ENCODE peak calls at places on chromosomes 6 and 20, in nine cellular contexts. L is K562; V is Peyer's patch; Q is IMR-90; U is cardiac muscle cell; O is HepG2; P is CD8-positive, alpha-beta memory T cell; Y is transverse colon; T is effector memory CD4-positive, alpha-beta T cell. A is an unnamed sample.

GRCh38 chr6:18506387-18507017 is 119.4 kb downstream of the RNF144B start:
- DNase-seq in V (no peak), T (no peak), L (no peak), U (peak), Y (no peak), Q (peak), P (no peak), O (no peak), A (peak)

GRCh38 chr6:100657678-100658330 is 193.1 kb upstream of the SIM1 start:
- DNase-seq in P (no peak), O (no peak), Q (peak), Y (no peak), V (no peak), T (no peak), U (peak), L (no peak), A (no peak)

GRCh38 chr6:52591832-52592231 is 15.0 kb upstream of the TRAM2 start:
- DNase-seq in T (no peak), Q (no peak), O (no peak), V (no peak), Y (no peak), P (no peak), U (no peak), L (no peak), A (no peak)

GRCh38 chr20:37388831-37389230 is 42.9 kb downstream of the SRC start:
- DNase-seq in L (no peak), O (no peak), Y (no peak), V (no peak), T (no peak), U (no peak), P (no peak), Q (no peak), A (no peak)

GRCh38 chr6:22149501-22150490 is 147.0 kb downstream of the PRL start:
- DNase-seq in P (no peak), U (peak), V (no peak), Y (no peak), T (no peak), Q (peak), L (no peak), O (no peak), A (peak)

GRCh38 chr6:166351715-166352285 is 9.5 kb upstream of the SFT2D1 start:
- DNase-seq in Y (peak), L (peak), T (no peak), V (peak), Q (no peak), U (peak), P (no peak), O (peak), A (no peak)

GRCh38 chr20:22848364-22848763 is 186.7 kb upstream of the SSTR4 start:
- DNase-seq in U (no peak), P (no peak), T (no peak), O (no peak), Q (no peak), L (no peak), Y (no peak), V (no peak), A (no peak)

GRCh38 chr20:38187512-38187911 is 22.4 kb upstream of the TGM2 start:
- DNase-seq in O (peak), P (no peak), L (no peak), T (no peak), Q (peak), Y (no peak), V (peak), U (no peak), A (no peak)

GRCh38 chr6:132527791-132528190 is 10.3 kb upstream of the TAAR9 start:
- DNase-seq in V (no peak), L (no peak), T (no peak), Y (no peak), U (no peak), P (no peak), Q (peak), O (no peak), A (no peak)

GRCh38 chr6:129845696-129846095 is 15.4 kb downstream of the TMEM244 start:
- DNase-seq in Y (no peak), P (no peak), O (no peak), T (no peak), V (no peak), U (no peak), L (no peak), Q (no peak), A (no peak)

GRCh38 chr20:53774487-53775203 is 181.0 kb upstream of the ZNF217 start:
- DNase-seq in Q (peak), V (no peak), L (no peak), Y (no peak), U (peak), P (no peak), T (no peak), O (no peak), A (peak)
- H3K27ac ChIP-seq in Q (peak), V (peak), L (no peak), Y (peak), U (no peak), P (no peak), T (no peak), O (peak), A (peak)

GRCh38 chr20:45953672-45954071 is 18.3 kb downstream of the ZNF335 start:
- DNase-seq in T (no peak), Y (no peak), O (no peak), U (no peak), P (no peak), Q (no peak), V (no peak), L (no peak), A (no peak)
- H3K27ac ChIP-seq in T (no peak), Y (no peak), O (no peak), U (no peak), P (no peak), Q (no peak), V (no peak), L (no peak), A (no peak)

GRCh38 chr6:13420269-13420668 is 67.1 kb downstream of the GFOD1 start:
- DNase-seq in O (no peak), U (peak), P (no peak), Q (no peak), Y (no peak), L (no peak), T (no peak), V (no peak), A (no peak)
- H3K27ac ChIP-seq in O (no peak), U (peak), P (no peak), Q (no peak), Y (no peak), L (no peak), T (no peak), V (peak), A (no peak)

DNA sequence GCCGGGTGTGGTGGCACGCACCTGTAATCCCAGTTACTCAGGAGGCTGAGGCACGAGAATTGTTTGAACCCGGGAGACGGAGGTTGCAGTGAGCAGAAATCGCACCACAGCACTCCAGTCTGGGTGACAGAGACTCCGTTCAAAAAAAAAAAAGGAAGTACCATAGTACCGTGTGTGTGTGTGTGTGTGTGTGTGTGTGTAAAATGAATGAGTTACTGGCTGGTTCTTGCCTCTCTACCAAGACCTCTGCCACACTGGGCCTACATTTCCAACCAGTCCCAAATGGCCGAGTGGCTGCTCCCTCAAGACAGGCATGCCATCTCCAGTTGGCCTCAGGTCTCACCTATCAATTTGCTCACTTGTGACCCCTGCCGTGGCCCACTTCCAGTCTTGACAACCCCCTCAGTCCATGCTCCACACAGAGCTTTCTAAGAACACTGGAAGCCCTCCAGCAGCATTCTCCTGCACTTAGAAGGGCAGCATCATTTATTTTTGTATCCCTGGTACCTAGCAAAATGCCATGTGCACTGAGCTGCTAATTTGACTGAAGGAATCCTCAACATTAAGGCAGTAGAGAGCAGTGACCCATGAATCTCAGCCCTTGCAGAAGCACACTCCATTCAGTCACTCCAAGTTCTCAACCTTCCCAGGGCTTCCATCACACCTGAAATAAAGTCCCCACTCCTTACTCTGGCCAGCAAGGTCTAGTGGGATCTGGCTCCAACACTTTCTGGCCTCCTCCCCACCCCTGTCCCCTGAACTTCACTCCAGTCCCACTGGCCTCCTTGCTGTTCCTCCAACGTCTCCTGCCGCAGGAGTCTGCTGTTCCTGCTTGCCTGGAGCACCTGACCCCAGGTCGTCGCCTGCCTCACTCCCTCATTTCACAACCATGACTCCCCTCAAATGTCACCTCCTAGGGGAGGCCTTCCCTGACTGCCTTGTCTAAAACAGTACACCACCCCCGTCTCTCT is 29.9 kb downstream of the COX4I2 start:
- DNase-seq in P (no peak), Q (no peak), U (no peak), V (no peak), O (no peak), Y (no peak), L (no peak), T (no peak), A (no peak)
- H3K27ac ChIP-seq in P (peak), Q (no peak), U (no peak), V (peak), O (peak), Y (peak), L (peak), T (no peak), A (no peak)